ENCODE peak calls at places on chromosomes 4 and X, in six cellular contexts. E, P, G, K, V and T are unnamed samples.

GRCh38 chrX:95703696-95704095 is 980.9 kb upstream of the DIAPH2 start:
- DNase-seq in E (no peak), P (no peak), G (peak), K (no peak), V (no peak), T (no peak)

GRCh38 chr4:87838207-87838606 is 5.4 kb downstream of the MEPE start:
- DNase-seq in E (no peak), P (no peak), G (no peak), K (no peak), V (no peak), T (no peak)

GRCh38 chr4:152937535-152938236 is 1.6 kb downstream of the FHDC1 start:
- DNase-seq in E (peak), P (peak), G (no peak), K (no peak), V (peak), T (peak)

GRCh38 chr4:38279650-38280322 is 319.6 kb downstream of the PTTG2 start:
- DNase-seq in E (no peak), P (no peak), G (no peak), K (no peak), V (no peak), T (no peak)

GRCh38 chrX:57772637-57773036 is 92.6 kb upstream of the NLRP2B start:
- DNase-seq in E (no peak), P (no peak), G (no peak), K (no peak), V (no peak), T (no peak)

GRCh38 chrX:134880866-134881265 is 109.9 kb upstream of the SMIM10 start:
- DNase-seq in E (no peak), P (no peak), G (no peak), K (no peak), V (no peak), T (no peak)

GRCh38 chrX:22310779-22311178 is 38.1 kb downstream of the CBLL2 start:
- DNase-seq in E (no peak), P (no peak), G (no peak), K (no peak), V (no peak), T (no peak)

GRCh38 chrX:21666252-21666651 is 8.1 kb upstream of the KLHL34 start:
- DNase-seq in E (peak), P (no peak), G (no peak), K (no peak), V (no peak), T (no peak)

GRCh38 chr4:141730805-141731204 is 94.4 kb downstream of the IL15 start:
- DNase-seq in E (no peak), P (no peak), G (no peak), K (no peak), V (no peak), T (no peak)

GRCh38 chr4:73869130-73870055 is at the start of gene CXCL1:
- DNase-seq in E (peak), P (no peak), G (no peak), K (no peak), V (no peak), T (no peak)

GRCh38 chrX:9180623-9181022 is 146.7 kb upstream of the FAM9B start:
- DNase-seq in E (no peak), P (no peak), G (no peak), K (no peak), V (no peak), T (no peak)